ENCODE peak calls at places on chromosomes 3 and 15, in four cellular contexts. A is stimulated activated CD4-positive, alpha-beta T cell treated with anti-CD3 and anti-CD28 coated beads, Interleukin-1b, Interleukin-23, amount 100 ng/mL, for 24 hours; D is fibroblast of mammary gland; M is AG08395. N is an unnamed sample.

GRCh38 chr15:68894208-68894607 is 36.1 kb upstream of the SPESP1 start:
- DNase-seq in M (no peak), D (no peak), A (no peak), N (no peak)

GRCh38 chr3:171460226-171461086 is at the start of gene TNIK:
- DNase-seq in D (peak; percentile 79), M (peak; percentile 81), A (peak; percentile 92), N (peak; percentile 68)

GRCh38 chr15:55084216-55084615 is 112.5 kb downstream of the RSL24D1 start:
- DNase-seq in D (no peak), A (no peak), M (no peak), N (no peak)

GRCh38 chr3:114033721-114034120 is 22.6 kb downstream of the CCDC191 start:
- DNase-seq in D (no peak), A (no peak), M (no peak), N (no peak)

GRCh38 chr3:38459499-38460048 is 5.9 kb downstream of the ACVR2B start:
- DNase-seq in A (no peak), M (no peak), D (no peak), N (no peak)

GRCh38 chr15:39785806-39786205 is 3.2 kb upstream of the FSIP1 start:
- DNase-seq in M (no peak), A (no peak), D (no peak), N (no peak)

GRCh38 chr3:54954516-54954915 is 26.7 kb upstream of the LRTM1 start:
- DNase-seq in A (no peak), M (no peak), D (no peak), N (no peak)

GRCh38 chr3:141797819-141798405 is 34.7 kb downstream of the GRK7 start:
- DNase-seq in M (no peak), D (no peak), A (no peak), N (no peak)

GRCh38 chr3:191476053-191476787 is 15.3 kb downstream of the PYDC2 start:
- DNase-seq in D (no peak), A (no peak), M (no peak), N (no peak)

GRCh38 chr3:47019201-47019600 is 39.7 kb downstream of the NBEAL2 start:
- DNase-seq in A (no peak), D (peak; percentile 9), M (no peak), N (no peak)

N was measured in retinal pigment epithelial cell.